ENCODE peak calls at places on chromosomes 12 and 14, in four cellular contexts. G is A549, Q is left ventricle myocardium inferior, Z is adrenal gland. H is an unnamed sample.

GRCh38 chr14:79515158-79515557 is 696.1 kb downstream of the DIO2 start:
- DNase-seq in G (no peak), Z (peak), Q (no peak), H (no peak)

GRCh38 chr12:46489951-46490388 is 117.4 kb upstream of the SLC38A2 start:
- DNase-seq in G (no peak), Q (no peak), Z (no peak), H (no peak)

GRCh38 chr12:50458606-50459005 is 46.2 kb upstream of the DIP2B start:
- DNase-seq in Q (no peak), Z (no peak), G (no peak), H (no peak)

GRCh38 chr14:56175773-56176172 is 57.6 kb downstream of the PELI2 start:
- DNase-seq in Q (no peak), Z (no peak), G (no peak), H (no peak)

GRCh38 chr12:1174659-1175058 is 183.6 kb downstream of the ERC1 start:
- DNase-seq in Z (no peak), Q (no peak), G (no peak), H (no peak)

GRCh38 chr12:69873429-69873828 is 48.4 kb downstream of the MYRFL start:
- DNase-seq in G (no peak), Q (no peak), Z (no peak), H (no peak)

GRCh38 chr12:117897379-117898161 is 71.2 kb downstream of the KSR2 start:
- DNase-seq in Z (no peak), G (no peak), Q (no peak), H (no peak)

GRCh38 chr12:92199846-92200576 is 54.4 kb upstream of the BTG1 start:
- DNase-seq in Z (no peak), G (no peak), Q (no peak), H (no peak)

GRCh38 chr12:92574046-92574783 is 128.6 kb upstream of the PLEKHG7 start:
- DNase-seq in G (no peak), Z (no peak), Q (no peak), H (no peak)

GRCh38 chr14:96104469-96105057 is 65.4 kb downstream of the C14orf132 start:
- DNase-seq in G (peak), Q (peak), Z (no peak), H (peak)

GRCh38 chr14:102362084-102362483 is 606 bp downstream of the CINP start:
- DNase-seq in Z (no peak), G (peak), Q (no peak), H (no peak)

GRCh38 chr14:100892496-100893227 is 10.9 kb downstream of the RTL1 start:
- DNase-seq in Z (no peak), Q (no peak), G (no peak), H (peak)

GRCh38 chr14:95226801-95227200 is 69.5 kb upstream of the DICER1 start:
- DNase-seq in G (no peak), Z (no peak), Q (no peak), H (peak)

GRCh38 chr12:116736962-116737773 is 701 bp downstream of the SPRING1 start:
- DNase-seq in Q (no peak), G (peak), Z (no peak), H (no peak)

GRCh38 chr14:99733551-99734405 is 49.7 kb downstream of the CYP46A1 start:
- DNase-seq in Q (peak), Z (peak), G (no peak), H (peak)

GRCh38 chr12:998020-998874 is 7.2 kb downstream of the ERC1 start:
- DNase-seq in G (no peak), Q (no peak), Z (no peak), H (no peak)

GRCh38 chr14:95361373-95362179 is 41.9 kb upstream of the CLMN start:
- DNase-seq in Z (no peak), Q (no peak), G (peak), H (no peak)

GRCh38 chr14:77000340-77001235 is 27.9 kb downstream of the IRF2BPL start:
- DNase-seq in Q (peak), G (no peak), Z (no peak), H (no peak)

GRCh38 chr12:83158613-83159207 is 472.0 kb downstream of the TMTC2 start:
- DNase-seq in Z (no peak), G (no peak), Q (no peak), H (no peak)

GRCh38 chr14:89540830-89541470 is 123.9 kb upstream of the FOXN3 start:
- DNase-seq in Q (no peak), G (no peak), Z (no peak), H (no peak)

GRCh38 chr14:67515386-67516079 is 17.6 kb upstream of the PLEKHH1 start:
- DNase-seq in Z (peak), Q (no peak), G (peak), H (no peak)

GRCh38 chr14:87332001-87332400 is 661.0 kb downstream of the GALC start:
- DNase-seq in Q (no peak), G (no peak), Z (no peak), H (no peak)

GRCh38 chr14:63922696-63923421 is 70.1 kb downstream of the SYNE2 start:
- DNase-seq in Z (no peak), Q (no peak), G (peak), H (no peak)

GRCh38 chr14:37194698-37195097 is 3.0 kb upstream of the MIPOL1 start:
- DNase-seq in Q (no peak), Z (no peak), G (no peak), H (no peak)

GRCh38 chr12:69694123-69694522 is 5.0 kb downstream of the BEST3 start:
- DNase-seq in G (no peak), Q (peak), Z (no peak), H (no peak)

GRCh38 chr14:105577339-105577861 is 51.0 kb downstream of the TMEM121 start:
- DNase-seq in G (no peak), Q (no peak), Z (no peak), H (no peak)

GRCh38 chr12:52799498-52800211 is 3.7 kb upstream of the KRT3 start:
- DNase-seq in Z (no peak), Q (no peak), G (no peak), H (no peak)

GRCh38 chr12:52797529-52797894 is 1.6 kb upstream of the KRT3 start:
- DNase-seq in G (no peak), Q (no peak), Z (no peak), H (no peak)

GRCh38 chr12:52796839-52797528 is 1.1 kb upstream of the KRT3 start:
- DNase-seq in G (no peak), Z (no peak), Q (no peak), H (no peak)

GRCh38 chr12:52798671-52799497 is 3.0 kb upstream of the KRT3 start:
- DNase-seq in Z (no peak), Q (no peak), G (peak), H (no peak)

DNA sequence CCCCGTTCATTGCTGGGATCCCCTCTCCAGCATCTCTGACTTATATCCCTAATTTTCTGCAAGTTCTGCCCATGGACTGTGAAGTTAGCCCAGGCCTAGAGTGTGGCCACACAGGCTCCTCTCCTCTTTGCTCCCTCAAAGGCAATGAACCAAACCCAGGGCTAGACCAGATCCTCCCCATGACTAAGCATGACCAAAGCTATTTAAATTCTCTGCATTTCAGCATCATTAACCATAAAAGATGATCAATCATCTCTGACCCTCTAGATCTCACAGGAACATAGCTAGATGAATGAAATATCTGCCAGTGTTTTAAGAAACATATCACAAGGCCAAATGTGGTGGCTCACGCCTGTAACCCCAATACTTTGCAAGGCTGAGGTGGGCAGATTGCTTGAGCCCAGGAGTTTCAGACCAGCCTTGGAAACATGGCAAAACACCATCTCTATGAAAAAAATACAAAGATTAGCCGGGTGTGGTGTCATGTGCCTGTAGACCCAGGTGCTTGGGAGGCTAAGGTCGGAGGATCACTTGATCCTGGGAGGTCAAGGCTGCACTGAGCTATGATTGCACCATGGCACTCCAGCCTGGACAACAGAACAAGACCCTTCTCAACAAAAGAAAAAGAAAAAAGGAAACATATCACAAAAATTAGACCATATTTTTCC is 2.2 kb upstream of the KRT3 start:
- DNase-seq in Q (no peak), Z (no peak), G (no peak), H (no peak)
- H3K27ac ChIP-seq in Q (no peak), Z (no peak), G (peak), H (no peak)

GRCh38 chr14:39279515-39279914 is 45.8 kb downstream of the MIA2 start:
- DNase-seq in G (no peak), Z (no peak), Q (no peak), H (no peak)

GRCh38 chr14:39276579-39277114 is 42.9 kb downstream of the MIA2 start:
- DNase-seq in Q (no peak), G (no peak), Z (no peak), H (no peak)

GRCh38 chr14:39276005-39276404 is 42.3 kb downstream of the MIA2 start:
- DNase-seq in Z (no peak), G (no peak), Q (no peak), H (no peak)

GRCh38 chr14:39272918-39273317 is 39.2 kb downstream of the MIA2 start:
- DNase-seq in Q (no peak), Z (no peak), G (no peak), H (no peak)

GRCh38 chr14:39275395-39275794 is 41.7 kb downstream of the MIA2 start:
- DNase-seq in Q (no peak), Z (no peak), G (no peak), H (no peak)
- TF ChIP-seq CTCF in Q (no peak), Z (no peak), G (no peak), H (no peak)

GRCh38 chr12:52249041-52249461 is 16.0 kb downstream of the KRT7 start:
- DNase-seq in Z (peak), Q (peak), G (no peak), H (peak)
- H3K4me3 ChIP-seq in Z (no peak), Q (no peak), G (no peak), H (peak)

GRCh38 chr12:2414810-2415567 is 362.2 kb downstream of the CACNA1C start:
- DNase-seq in G (no peak), Q (no peak), Z (no peak), H (no peak)
- H3K27ac ChIP-seq in G (no peak), Q (peak), Z (peak), H (peak)

DNA sequence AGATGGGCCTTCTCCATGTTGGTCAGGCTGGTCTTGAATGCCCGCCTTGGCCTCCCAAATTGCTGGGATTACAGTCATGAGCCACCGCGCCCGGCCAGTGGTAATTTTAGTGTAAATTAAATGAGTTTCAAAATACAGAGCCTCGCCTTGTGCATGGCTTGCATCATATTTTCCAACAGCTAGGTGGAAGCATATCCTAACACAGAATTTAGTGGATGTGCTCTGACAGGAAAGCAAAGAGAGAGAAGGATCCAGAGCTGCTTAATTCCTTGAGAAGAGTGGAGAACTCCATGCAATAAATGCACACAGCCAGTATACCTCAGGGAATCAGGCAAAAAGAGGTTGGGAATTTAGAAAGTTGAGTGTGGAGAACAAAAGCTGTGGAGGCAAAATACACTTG is 2.5 kb downstream of the OR6C2 start:
- DNase-seq in Z (no peak), G (no peak), Q (no peak), H (no peak)
- TF ChIP-seq CTCF in Z (no peak), G (no peak), Q (peak), H (no peak)

DNA sequence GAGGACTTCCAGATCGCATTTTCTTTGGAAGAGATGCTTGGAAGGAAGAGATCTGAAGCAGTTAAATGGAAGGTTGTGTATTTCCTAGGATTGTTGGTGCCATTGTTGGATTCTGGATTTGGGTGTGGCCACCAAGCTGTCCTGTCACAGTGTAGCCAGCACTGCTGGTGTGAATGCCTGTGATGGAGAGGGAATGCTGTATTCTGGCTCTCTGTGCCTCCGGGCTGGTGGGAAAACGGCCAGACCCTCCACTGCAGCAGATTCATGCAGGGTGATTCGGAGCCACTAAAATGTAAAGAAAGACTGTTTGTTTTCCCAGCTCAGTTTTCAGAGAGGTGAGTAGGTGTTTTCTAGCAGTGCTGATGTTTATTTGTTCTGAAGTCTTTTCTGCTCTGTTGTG is 30.7 kb upstream of the MANSC4 start:
- DNase-seq in G (no peak), Q (no peak), Z (no peak), H (no peak)
- H3K4me3 ChIP-seq in G (no peak), Q (no peak), Z (no peak), H (no peak)

GRCh38 chr12:52895726-52896189 is 9.1 kb downstream of the KRT8 start:
- DNase-seq in G (no peak), Q (no peak), Z (no peak), H (no peak)
- H3K27ac ChIP-seq in G (peak), Q (no peak), Z (no peak), H (peak)

GRCh38 chr14:36028218-36028617 is 148.3 kb downstream of the PTCSC3 start:
- DNase-seq in Z (no peak), Q (no peak), G (no peak), H (no peak)
- TF ChIP-seq CTCF in Z (no peak), Q (no peak), G (peak), H (no peak)

DNA sequence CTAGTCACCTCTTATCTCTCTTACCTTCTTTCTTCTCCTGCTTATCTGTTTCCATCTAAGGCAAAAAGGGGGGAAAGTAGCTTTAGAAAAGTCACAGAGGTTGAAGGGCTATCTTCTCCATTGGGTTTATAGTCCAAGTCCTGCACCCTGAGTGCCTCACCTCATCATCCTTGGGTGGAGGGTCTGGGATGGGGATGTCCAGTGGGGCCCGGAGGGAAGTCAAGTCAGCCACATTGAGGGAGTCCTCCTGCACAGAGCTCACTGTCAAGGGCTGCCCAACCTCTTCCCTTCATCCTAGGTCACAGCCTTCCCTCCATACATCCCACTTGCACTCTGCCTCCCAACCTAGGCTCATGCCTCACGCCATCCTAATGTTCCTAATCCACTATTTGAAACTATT is 1.2 kb downstream of the PSME2 start:
- DNase-seq in G (no peak), Z (no peak), Q (no peak), H (no peak)
- H3K4me3 ChIP-seq in G (peak), Z (no peak), Q (peak), H (no peak)

GRCh38 chr14:93012516-93013367 is 89.8 kb downstream of the CHGA start:
- DNase-seq in Q (no peak), Z (no peak), G (no peak), H (no peak)
- H3K27ac ChIP-seq in Q (peak), Z (peak), G (peak), H (peak)